ENCODE peak calls at places on chromosomes 6 and 20, in five cellular contexts. H is caudate nucleus; X is PC-3; J is CD8-positive, alpha-beta T cell; Y is HCT116. E is an unnamed sample.

GRCh38 chr6:11277275-11278206 is 45.1 kb upstream of the NEDD9 start:
- DNase-seq in Y (no peak), H (no peak), X (peak), J (no peak), E (peak)

GRCh38 chr6:111941686-111942330 is 68.6 kb upstream of the FYN start:
- DNase-seq in J (no peak), X (no peak), Y (no peak), H (no peak), E (no peak)

GRCh38 chr20:50085481-50086365 is 27.2 kb downstream of the UBE2V1 start:
- DNase-seq in J (peak), X (peak), Y (peak), H (no peak), E (no peak)

GRCh38 chr6:12138936-12139335 is 126.8 kb downstream of the HIVEP1 start:
- DNase-seq in H (no peak), X (peak), J (no peak), Y (no peak), E (no peak)

GRCh38 chr6:24183584-24183983 is 57.6 kb downstream of the NRSN1 start:
- DNase-seq in Y (no peak), J (no peak), X (no peak), H (no peak), E (no peak)

GRCh38 chr6:12656841-12657435 is 59.6 kb upstream of the PHACTR1 start:
- DNase-seq in Y (no peak), J (no peak), H (no peak), X (no peak), E (no peak)

GRCh38 chr6:138403324-138403800 is 661 bp upstream of the HEBP2 start:
- DNase-seq in J (peak), H (no peak), X (no peak), Y (no peak), E (no peak)

GRCh38 chr20:1945134-1945618 is 48.7 kb downstream of the PDYN start:
- DNase-seq in J (no peak), X (no peak), Y (no peak), H (no peak), E (no peak)

GRCh38 chr20:60095456-60095855 is 137.2 kb downstream of the CDH26 start:
- DNase-seq in Y (no peak), J (no peak), H (no peak), X (no peak), E (no peak)

GRCh38 chr6:108353853-108354252 is 59.0 kb downstream of the AFG1L start:
- DNase-seq in H (no peak), Y (no peak), J (no peak), X (no peak), E (no peak)

GRCh38 chr20:50567860-50568548 is 57.8 kb downstream of the PTPN1 start:
- DNase-seq in H (no peak), X (no peak), J (no peak), Y (no peak), E (no peak)

GRCh38 chr6:52609968-52610367 is 33.1 kb upstream of the TRAM2 start:
- DNase-seq in Y (no peak), X (no peak), H (no peak), J (no peak), E (no peak)

GRCh38 chr20:61514018-61514755 is 262.1 kb downstream of the CDH4 start:
- DNase-seq in H (no peak), Y (no peak), X (no peak), J (no peak), E (no peak)

GRCh38 chr20:44582321-44583025 is at the start of gene PKIG:
- DNase-seq in Y (no peak), H (no peak), X (no peak), J (no peak), E (no peak)

GRCh38 chr6:37319856-37320255 is 33.9 kb upstream of the RNF8 start:
- DNase-seq in H (no peak), Y (no peak), X (peak), J (no peak), E (no peak)

GRCh38 chr20:63014710-63015109 is 7.9 kb upstream of the BHLHE23 start:
- DNase-seq in Y (no peak), H (no peak), J (no peak), X (no peak), E (no peak)

GRCh38 chr20:41242352-41242751 is 75.2 kb downstream of the ZHX3 start:
- DNase-seq in J (no peak), H (no peak), X (no peak), Y (no peak), E (no peak)

GRCh38 chr6:116405147-116405546 is 34.4 kb downstream of the DSE start:
- DNase-seq in H (no peak), Y (no peak), X (no peak), J (no peak), E (no peak)

GRCh38 chr6:155352812-155353211 is 38.5 kb upstream of the TFB1M start:
- DNase-seq in X (no peak), Y (no peak), H (no peak), J (no peak), E (no peak)

GRCh38 chr6:27503436-27504030 is 30.6 kb upstream of the ZNF184 start:
- DNase-seq in Y (peak), J (peak), H (no peak), X (peak), E (no peak)

GRCh38 chr6:161029195-161029809 is 37.7 kb downstream of the MAP3K4 start:
- DNase-seq in Y (no peak), X (no peak), H (no peak), J (no peak), E (no peak)

GRCh38 chr6:108453601-108454157 is 107.0 kb upstream of the FOXO3 start:
- DNase-seq in H (no peak), J (no peak), Y (no peak), X (no peak), E (no peak)

GRCh38 chr20:59223750-59224149 is 60.1 kb downstream of the ZNF831 start:
- DNase-seq in X (no peak), H (no peak), Y (no peak), J (no peak), E (no peak)

GRCh38 chr20:43940518-43941225 is 26.0 kb downstream of the TOX2 start:
- DNase-seq in J (no peak), Y (no peak), X (no peak), H (no peak), E (no peak)

GRCh38 chr20:48331518-48332286 is 496.1 kb downstream of the PREX1 start:
- DNase-seq in J (no peak), Y (no peak), H (no peak), X (peak), E (no peak)

GRCh38 chr6:138428943-138429616 is 25.1 kb downstream of the HEBP2 start:
- DNase-seq in Y (peak), H (no peak), J (no peak), X (peak), E (no peak)

GRCh38 chr20:9609892-9610502 is 95.6 kb downstream of the LAMP5 start:
- DNase-seq in H (no peak), Y (peak), J (no peak), X (peak), E (no peak)

GRCh38 chr6:106637718-106638341 is 8.5 kb downstream of the QRSL1 start:
- DNase-seq in Y (no peak), X (no peak), J (no peak), H (no peak), E (no peak)

GRCh38 chr20:49552007-49552406 is 15.9 kb downstream of the PTGIS start:
- DNase-seq in H (no peak), X (no peak), Y (no peak), J (no peak), E (no peak)

GRCh38 chr6:167827588-167828324 is 1.0 kb downstream of the AFDN start:
- DNase-seq in H (no peak), Y (no peak), X (peak), J (no peak), E (no peak)

GRCh38 chr6:56914791-56915658 is 39.9 kb upstream of the BEND6 start:
- DNase-seq in Y (no peak), J (no peak), X (no peak), H (no peak), E (no peak)

GRCh38 chr20:24376523-24377085 is 92.8 kb upstream of the SYNDIG1 start:
- DNase-seq in H (no peak), X (no peak), Y (no peak), J (no peak), E (peak)

GRCh38 chr6:8628063-8628462 is 192.7 kb upstream of the SLC35B3 start:
- DNase-seq in H (no peak), Y (no peak), J (no peak), X (no peak), E (peak)

GRCh38 chr6:8627085-8627861 is 191.9 kb upstream of the SLC35B3 start:
- DNase-seq in Y (peak), J (no peak), X (peak), H (no peak), E (peak)

GRCh38 chr6:8619853-8620252 is 184.5 kb upstream of the SLC35B3 start:
- DNase-seq in J (no peak), Y (no peak), X (no peak), H (no peak), E (no peak)

DNA sequence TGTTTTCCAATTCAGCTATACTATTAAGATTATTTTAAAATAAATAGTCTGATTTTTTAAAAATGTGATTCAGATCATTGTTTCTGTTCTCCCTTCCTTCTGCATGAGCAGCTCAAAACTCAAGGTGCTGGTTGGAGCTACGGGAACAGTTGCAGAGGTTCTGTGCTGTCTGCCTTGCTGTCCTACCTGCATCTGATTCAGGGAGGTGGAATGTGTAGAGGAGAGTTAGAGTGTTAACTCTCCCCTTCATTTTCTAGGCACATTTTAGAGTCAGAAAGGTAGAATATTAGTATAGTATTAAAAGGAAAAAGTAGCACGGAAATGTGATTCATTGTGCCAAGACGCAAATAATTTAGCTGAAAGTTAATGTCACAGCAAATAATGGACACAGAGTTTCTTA is 188.1 kb upstream of the SLC35B3 start:
- DNase-seq in J (no peak), H (no peak), Y (no peak), X (no peak), E (no peak)
- H3K27ac ChIP-seq in J (no peak), H (no peak), Y (no peak), X (no peak), E (no peak)

GRCh38 chr6:157962601-157963084 is 19.0 kb upstream of the SYNJ2 start:
- DNase-seq in H (no peak), X (no peak), J (no peak), Y (no peak), E (no peak)
- H3K27ac ChIP-seq in H (no peak), X (no peak), J (no peak), Y (no peak), E (peak)

GRCh38 chr6:3088446-3088845 is 20.2 kb downstream of the RIPK1 start:
- DNase-seq in J (no peak), X (no peak), H (no peak), Y (no peak), E (no peak)

GRCh38 chr6:3086282-3086946 is 18.1 kb downstream of the RIPK1 start:
- DNase-seq in X (no peak), Y (no peak), J (no peak), H (no peak), E (no peak)

GRCh38 chr6:3090013-3090412 is 21.7 kb downstream of the RIPK1 start:
- DNase-seq in Y (no peak), J (no peak), H (no peak), X (no peak), E (no peak)

GRCh38 chr6:3085074-3085473 is 16.8 kb downstream of the RIPK1 start:
- DNase-seq in H (no peak), X (no peak), J (no peak), Y (no peak), E (no peak)

GRCh38 chr6:3088853-3089445 is 20.7 kb downstream of the RIPK1 start:
- DNase-seq in Y (no peak), H (no peak), X (no peak), J (no peak), E (no peak)
- H3K27ac ChIP-seq in Y (no peak), H (no peak), X (no peak), J (no peak), E (peak)

GRCh38 chr6:30325150-30325872 is 1.4 kb upstream of the TRIM39 start:
- DNase-seq in H (no peak), X (peak), J (peak), Y (no peak), E (no peak)

GRCh38 chr6:30326446-30327231 is at the start of gene TRIM39:
- DNase-seq in X (peak), H (peak), J (peak), Y (peak), E (no peak)

GRCh38 chr6:30329331-30329730 is 2.6 kb downstream of the TRIM39 start:
- DNase-seq in X (no peak), Y (no peak), H (no peak), J (no peak), E (no peak)

GRCh38 chr6:30325873-30326445 is 768 bp upstream of the TRIM39 start:
- DNase-seq in Y (peak), H (no peak), J (peak), X (no peak), E (no peak)

DNA sequence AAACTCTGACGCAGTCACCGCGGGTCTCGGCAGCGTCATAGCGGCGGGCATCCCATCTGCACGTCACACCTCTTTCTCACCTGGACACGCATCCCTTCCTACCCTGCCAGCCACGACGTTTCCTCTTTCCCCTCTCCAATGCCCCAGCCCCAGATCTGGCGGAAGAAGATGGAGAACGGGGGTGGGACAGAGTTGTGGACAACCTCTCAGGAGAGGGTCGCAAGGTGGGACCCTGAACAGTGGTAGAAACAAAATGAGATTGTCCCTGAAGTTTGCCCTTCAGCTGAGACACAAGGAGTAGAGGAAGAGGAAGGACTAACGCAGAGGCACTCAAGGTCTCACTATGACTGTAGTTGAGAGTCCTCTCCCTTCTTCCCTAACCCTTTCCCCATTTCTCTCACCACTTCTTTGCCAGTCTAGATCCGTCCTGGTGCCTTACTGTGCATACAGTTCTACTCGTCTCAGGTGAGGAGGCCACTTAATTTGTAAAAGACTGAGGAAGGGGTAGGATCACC is 562 bp downstream of the TRIM39 start:
- DNase-seq in J (peak), Y (no peak), X (no peak), H (no peak), E (peak)
- H3K27ac ChIP-seq in J (peak), Y (peak), X (peak), H (peak), E (peak)

GRCh38 chr6:46652603-46653438 is at the start of the genes CYP39A1 and SLC25A27:
- DNase-seq in Y (peak), J (peak), H (peak), X (peak), E (peak)
- H3K27ac ChIP-seq in Y (peak), J (no peak), H (peak), X (no peak), E (peak)

GRCh38 chr6:170231496-170232185 is 59.2 kb downstream of the DLL1 start:
- DNase-seq in J (no peak), H (no peak), X (no peak), Y (no peak), E (no peak)

GRCh38 chr6:170234419-170234818 is 56.5 kb downstream of the DLL1 start:
- DNase-seq in Y (no peak), X (no peak), J (no peak), H (no peak), E (no peak)

GRCh38 chr6:170232186-170233002 is 58.5 kb downstream of the DLL1 start:
- DNase-seq in H (no peak), Y (no peak), X (peak), J (no peak), E (no peak)

GRCh38 chr6:170235726-170236125 is 55.2 kb downstream of the DLL1 start:
- DNase-seq in X (no peak), J (no peak), H (no peak), Y (no peak), E (no peak)

GRCh38 chr6:170233304-170234205 is 57.3 kb downstream of the DLL1 start:
- DNase-seq in X (no peak), H (no peak), Y (no peak), J (no peak), E (no peak)
- H3K27ac ChIP-seq in X (no peak), H (peak), Y (no peak), J (no peak), E (no peak)

DNA sequence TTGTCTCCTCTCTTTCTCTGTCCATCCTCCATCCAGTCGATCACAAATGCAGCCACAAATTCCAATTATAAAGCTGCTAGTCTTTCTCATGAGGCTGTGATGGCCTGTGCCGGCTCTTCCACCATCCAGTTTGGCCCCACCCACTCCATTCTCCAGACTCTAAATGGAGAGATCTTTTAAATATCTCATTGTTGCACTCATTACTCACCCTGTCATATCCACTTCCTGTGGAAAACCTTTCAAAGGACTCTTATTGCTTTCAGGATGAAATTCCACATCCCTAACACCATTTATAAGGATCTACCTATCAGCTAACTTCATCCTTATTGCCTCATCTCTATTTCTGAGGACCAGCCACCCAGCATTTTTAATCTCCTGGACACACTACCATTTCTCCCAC is 70.6 kb downstream of the NRN1 start:
- DNase-seq in Y (no peak), H (no peak), J (no peak), X (no peak), E (no peak)
- H3K27ac ChIP-seq in Y (no peak), H (no peak), J (no peak), X (no peak), E (no peak)

DNA sequence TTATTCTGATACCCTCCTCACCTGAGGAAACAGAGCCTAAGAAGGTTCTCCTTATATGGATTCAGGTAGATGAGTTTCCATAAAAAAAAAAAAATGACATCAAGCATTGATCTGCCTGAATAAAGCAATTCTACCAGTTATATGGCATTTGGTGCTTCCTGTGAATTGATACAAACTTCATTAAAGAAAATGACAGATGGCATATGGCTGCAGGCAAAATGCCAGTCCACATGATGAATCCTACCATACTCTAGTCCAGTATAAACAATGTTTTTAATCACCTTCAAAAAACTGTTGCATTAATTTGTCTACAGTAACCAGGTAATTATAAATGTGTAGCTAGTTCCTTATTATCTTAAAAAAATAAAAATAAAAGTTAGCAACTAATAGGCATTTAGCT is 559.2 kb upstream of the FLRT3 start:
- DNase-seq in J (no peak), X (no peak), H (no peak), Y (no peak), E (no peak)
- H3K27ac ChIP-seq in J (no peak), X (no peak), H (no peak), Y (no peak), E (no peak)

GRCh38 chr20:4067600-4068261 is 52.4 kb upstream of the RNF24 start:
- DNase-seq in H (no peak), J (no peak), Y (no peak), X (peak), E (no peak)

GRCh38 chr20:4064118-4064962 is 49.0 kb upstream of the RNF24 start:
- DNase-seq in X (peak), H (peak), Y (peak), J (no peak), E (no peak)

GRCh38 chr20:4065405-4065841 is 50.1 kb upstream of the RNF24 start:
- DNase-seq in H (no peak), X (peak), Y (no peak), J (no peak), E (no peak)

GRCh38 chr20:4068708-4069107 is 53.4 kb upstream of the RNF24 start:
- DNase-seq in X (peak), Y (no peak), J (no peak), H (no peak), E (no peak)

DNA sequence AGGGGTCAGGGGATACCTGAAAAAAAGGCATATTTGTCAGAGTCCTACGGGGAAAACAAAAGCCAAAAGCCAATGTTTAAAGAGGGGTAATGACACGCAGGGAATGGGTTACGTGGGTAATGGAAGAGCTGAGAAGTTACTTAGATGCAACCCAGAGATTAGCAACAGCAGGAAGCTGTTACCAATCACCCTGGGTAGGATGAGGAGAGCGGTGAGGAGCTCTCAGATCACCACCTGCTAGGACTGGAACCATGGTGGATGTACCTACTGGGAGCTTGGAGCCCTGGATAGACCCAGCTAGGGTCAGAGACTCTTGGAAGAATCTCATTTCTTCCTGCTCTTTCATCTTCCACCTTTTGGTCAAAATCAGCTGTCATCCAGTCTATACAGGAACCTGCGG is 51.2 kb upstream of the RNF24 start:
- DNase-seq in X (no peak), H (no peak), J (no peak), Y (no peak), E (no peak)
- H3K27ac ChIP-seq in X (no peak), H (no peak), J (no peak), Y (no peak), E (no peak)

E was measured in epithelial cell of prostate.